ENCODE peak calls at places on chromosomes 4 and X, in ten cellular contexts. J, H, D, B, M, V, F, A, Z and L are unnamed samples.

GRCh38 chr4:4408576-4409335 is 21.9 kb downstream of the NSG1 start:
- DNase-seq in H (no peak), V (no peak), B (no peak), Z (no peak), F (no peak), J (no peak), A (no peak), D (no peak), M (no peak), L (no peak)

GRCh38 chr4:109033993-109034392 is 268.5 kb downstream of the COL25A1 start:
- DNase-seq in H (no peak), M (no peak), Z (no peak), V (no peak), J (no peak), D (no peak), A (no peak), B (no peak), F (no peak), L (no peak)

GRCh38 chr4:72467633-72468032 is 101.4 kb downstream of the ADAMTS3 start:
- DNase-seq in H (no peak), B (no peak), M (no peak), V (no peak), D (no peak), A (no peak), J (no peak), F (no peak), Z (no peak), L (no peak)

GRCh38 chrX:68837119-68837518 is 8.3 kb downstream of the EFNB1 start:
- DNase-seq in D (no peak), J (no peak), B (no peak), M (no peak), F (no peak), H (no peak), A (no peak), Z (no peak), V (no peak), L (no peak)

GRCh38 chr4:118326585-118326984 is 26.2 kb downstream of the PRSS12 start:
- DNase-seq in B (no peak), D (no peak), M (no peak), H (no peak), V (no peak), J (no peak), A (no peak), Z (no peak), F (no peak), L (no peak)

GRCh38 chrX:729583-730409 is 99.2 kb downstream of the SHOX start:
- DNase-seq in B (no peak), F (no peak), M (no peak), J (no peak), D (no peak), H (no peak), Z (no peak), V (no peak), A (no peak), L (no peak)

GRCh38 chrX:119783026-119783425 is 8.4 kb downstream of the RPL39 start:
- DNase-seq in A (no peak), M (no peak), F (peak), H (no peak), V (no peak), D (no peak), Z (no peak), J (no peak), B (no peak), L (no peak)

GRCh38 chrX:47515941-47516649 is 33.1 kb upstream of the ZNF41 start:
- DNase-seq in B (no peak), V (no peak), M (no peak), J (peak), F (no peak), Z (no peak), A (no peak), H (no peak), D (no peak), L (peak)

GRCh38 chrX:53714580-53715335 is 28.2 kb upstream of the HUWE1 start:
- DNase-seq in M (peak), D (no peak), A (peak), H (no peak), V (no peak), F (peak), Z (peak), J (peak), B (no peak), L (no peak)